ENCODE peak calls at places on chromosome 1, in seven cellular contexts. R, J, D, Y, E, U and L are unnamed samples.

GRCh38 chr1:116321766-116322175 is 51.3 kb upstream of the ATP1A1 start:
- DNase-seq in E (no peak), U (no peak), J (no peak), R (no peak), Y (no peak), D (no peak), L (no peak)

GRCh38 chr1:227234998-227235405 is 83.3 kb downstream of the CDC42BPA start:
- DNase-seq in Y (no peak), R (peak), U (peak), J (peak), E (peak), D (no peak), L (peak)

GRCh38 chr1:222064388-222065201 is 322.7 kb upstream of the DUSP10 start:
- DNase-seq in J (no peak), D (no peak), U (no peak), E (no peak), R (no peak), Y (no peak), L (no peak)

GRCh38 chr1:46315669-46316403 is 12.3 kb downstream of the UQCRH start:
- DNase-seq in J (no peak), U (no peak), D (no peak), Y (no peak), R (no peak), E (no peak), L (no peak)

GRCh38 chr1:62082456-62083363 is 111.9 kb upstream of the L1TD1 start:
- DNase-seq in R (peak), U (peak), Y (peak), E (peak), D (no peak), J (peak), L (no peak)

GRCh38 chr1:233075045-233075444 is 124.6 kb downstream of the NTPCR start:
- DNase-seq in Y (no peak), J (no peak), D (no peak), E (no peak), R (no peak), U (no peak), L (no peak)

GRCh38 chr1:183562701-183563100 is 27.6 kb downstream of the NCF2 start:
- DNase-seq in D (no peak), Y (no peak), R (no peak), J (no peak), E (no peak), U (no peak), L (no peak)

GRCh38 chr1:212386029-212386428 is 28.7 kb downstream of the PACC1 start:
- DNase-seq in E (no peak), D (no peak), J (no peak), U (no peak), R (no peak), Y (no peak), L (no peak)

GRCh38 chr1:84719477-84720274 is 29.4 kb upstream of the SSX2IP start:
- DNase-seq in R (no peak), J (no peak), Y (no peak), U (no peak), E (no peak), D (no peak), L (no peak)

GRCh38 chr1:151982300-151983005 is 11.2 kb downstream of the S100A10 start:
- DNase-seq in Y (no peak), E (no peak), U (no peak), J (no peak), R (no peak), D (no peak), L (no peak)

GRCh38 chr1:21340230-21340564 is 49.9 kb upstream of the ECE1 start:
- DNase-seq in E (no peak), Y (no peak), R (no peak), D (no peak), U (peak), J (peak), L (no peak)

GRCh38 chr1:82542766-82543165 is 742.0 kb downstream of the ADGRL2 start:
- DNase-seq in J (no peak), D (no peak), Y (no peak), E (no peak), U (no peak), R (no peak), L (no peak)

GRCh38 chr1:186340772-186341171 is 34.3 kb downstream of the TPR start:
- DNase-seq in U (no peak), R (no peak), J (no peak), D (no peak), E (no peak), Y (no peak), L (no peak)